ENCODE peak calls at places on chromosomes 1 and 21, in five cellular contexts. One of them, this sample, is unnamed.

GRCh38 chr21:15967661-15968060 is 237.9 kb downstream of the USP25 start:
- DNase-seq in psoas muscle: no peak
- DNase-seq in AG04449: no peak
- DNase-seq in esophagus squamous epithelium: no peak
- DNase-seq in heart left ventricle: no peak
- DNase-seq in this sample: no peak

GRCh38 chr1:246035060-246035531 is 472.0 kb downstream of the SMYD3 start:
- DNase-seq in AG04449: no peak
- DNase-seq in psoas muscle: no peak
- DNase-seq in esophagus squamous epithelium: no peak
- DNase-seq in heart left ventricle: no peak
- DNase-seq in this sample: no peak

GRCh38 chr1:32828341-32828740 is 10.9 kb downstream of the S100PBP start:
- DNase-seq in heart left ventricle: no peak
- DNase-seq in esophagus squamous epithelium: no peak
- DNase-seq in AG04449: no peak
- DNase-seq in psoas muscle: no peak
- DNase-seq in this sample: no peak

GRCh38 chr1:198699167-198700015 is 60.6 kb downstream of the PTPRC start:
- DNase-seq in esophagus squamous epithelium: no peak
- DNase-seq in AG04449: no peak
- DNase-seq in heart left ventricle: no peak
- DNase-seq in psoas muscle: peak; percentile 53
- DNase-seq in this sample: no peak

GRCh38 chr1:205306929-205307566 is 14.5 kb downstream of the NUAK2 start:
- DNase-seq in heart left ventricle: no peak
- DNase-seq in psoas muscle: no peak
- DNase-seq in esophagus squamous epithelium: no peak
- DNase-seq in AG04449: no peak
- DNase-seq in this sample: no peak

GRCh38 chr1:43547538-43548072 is 16.9 kb downstream of the PTPRF start:
- DNase-seq in psoas muscle: no peak
- DNase-seq in AG04449: no peak
- DNase-seq in heart left ventricle: no peak
- DNase-seq in esophagus squamous epithelium: no peak
- DNase-seq in this sample: no peak

GRCh38 chr1:104387716-104388508 is 638.2 kb downstream of the AMY1C start:
- DNase-seq in esophagus squamous epithelium: no peak
- DNase-seq in heart left ventricle: no peak
- DNase-seq in psoas muscle: no peak
- DNase-seq in AG04449: no peak
- DNase-seq in this sample: no peak

GRCh38 chr1:192603218-192603787 is 27.7 kb downstream of the RGS1 start:
- DNase-seq in esophagus squamous epithelium: no peak
- DNase-seq in AG04449: no peak
- DNase-seq in psoas muscle: no peak
- DNase-seq in heart left ventricle: no peak
- DNase-seq in this sample: no peak

GRCh38 chr1:37741130-37741529 is 23.8 kb downstream of the EPHA10 start:
- DNase-seq in heart left ventricle: no peak
- DNase-seq in psoas muscle: no peak
- DNase-seq in AG04449: no peak
- DNase-seq in esophagus squamous epithelium: no peak
- DNase-seq in this sample: no peak

GRCh38 chr21:36104306-36105300 is 30.3 kb upstream of the CBR3 start:
- DNase-seq in AG04449: no peak
- DNase-seq in psoas muscle: peak; percentile 72
- DNase-seq in esophagus squamous epithelium: no peak
- DNase-seq in heart left ventricle: no peak
- DNase-seq in this sample: no peak

GRCh38 chr1:74193908-74194307 is 4.1 kb downstream of the LRRIQ3 start:
- DNase-seq in esophagus squamous epithelium: no peak
- DNase-seq in AG04449: peak; percentile 16
- DNase-seq in psoas muscle: no peak
- DNase-seq in heart left ventricle: no peak
- DNase-seq in this sample: no peak

GRCh38 chr21:31952828-31953227 is 80.0 kb downstream of the HUNK start:
- DNase-seq in esophagus squamous epithelium: no peak
- DNase-seq in AG04449: no peak
- DNase-seq in psoas muscle: no peak
- DNase-seq in heart left ventricle: no peak
- DNase-seq in this sample: no peak

GRCh38 chr21:39788383-39788782 is 43.4 kb downstream of the IGSF5 start:
- DNase-seq in esophagus squamous epithelium: no peak
- DNase-seq in heart left ventricle: peak; percentile 77
- DNase-seq in psoas muscle: peak; percentile 67
- DNase-seq in AG04449: peak; percentile 5
- DNase-seq in this sample: no peak

GRCh38 chr1:185488673-185489311 is 171.7 kb upstream of the IVNS1ABP start:
- DNase-seq in psoas muscle: no peak
- DNase-seq in heart left ventricle: no peak
- DNase-seq in esophagus squamous epithelium: no peak
- DNase-seq in AG04449: no peak
- DNase-seq in this sample: no peak

GRCh38 chr1:179103999-179104398 is 22.1 kb downstream of the TOR3A start:
- DNase-seq in AG04449: no peak
- DNase-seq in esophagus squamous epithelium: no peak
- DNase-seq in heart left ventricle: no peak
- DNase-seq in psoas muscle: no peak
- DNase-seq in this sample: no peak

GRCh38 chr1:179107706-179108629 is 26.1 kb downstream of the TOR3A start:
- DNase-seq in heart left ventricle: no peak
- DNase-seq in esophagus squamous epithelium: no peak
- DNase-seq in AG04449: no peak
- DNase-seq in psoas muscle: no peak
- DNase-seq in this sample: no peak

GRCh38 chr1:179104851-179105250 is 23.0 kb downstream of the TOR3A start:
- DNase-seq in psoas muscle: no peak
- DNase-seq in AG04449: no peak
- DNase-seq in heart left ventricle: no peak
- DNase-seq in esophagus squamous epithelium: no peak
- DNase-seq in this sample: no peak

GRCh38 chr1:179108644-179109043 is 26.8 kb downstream of the TOR3A start:
- DNase-seq in esophagus squamous epithelium: no peak
- DNase-seq in heart left ventricle: no peak
- DNase-seq in AG04449: no peak
- DNase-seq in psoas muscle: no peak
- DNase-seq in this sample: no peak

GRCh38 chr1:179105393-179105792 is 23.5 kb downstream of the TOR3A start:
- DNase-seq in AG04449: no peak
- DNase-seq in heart left ventricle: no peak
- DNase-seq in esophagus squamous epithelium: no peak
- DNase-seq in psoas muscle: no peak
- DNase-seq in this sample: no peak
- TF ChIP-seq CTCF in AG04449: peak; percentile 32
- TF ChIP-seq CTCF in heart left ventricle: peak; percentile 22
- TF ChIP-seq CTCF in esophagus squamous epithelium: peak; percentile 67
- TF ChIP-seq CTCF in psoas muscle: no peak
- TF ChIP-seq CTCF in this sample: no peak

GRCh38 chr1:10152709-10153284 is 57.6 kb upstream of the KIF1B start:
- DNase-seq in AG04449: no peak
- DNase-seq in psoas muscle: no peak
- DNase-seq in heart left ventricle: peak; percentile 34
- DNase-seq in esophagus squamous epithelium: no peak
- DNase-seq in this sample: peak; percentile 50
- TF ChIP-seq CTCF in AG04449: peak; percentile 76
- TF ChIP-seq CTCF in psoas muscle: peak; percentile 39
- TF ChIP-seq CTCF in heart left ventricle: peak; percentile 54
- TF ChIP-seq CTCF in esophagus squamous epithelium: peak; percentile 78
- TF ChIP-seq CTCF in this sample: peak; percentile 73

DNA sequence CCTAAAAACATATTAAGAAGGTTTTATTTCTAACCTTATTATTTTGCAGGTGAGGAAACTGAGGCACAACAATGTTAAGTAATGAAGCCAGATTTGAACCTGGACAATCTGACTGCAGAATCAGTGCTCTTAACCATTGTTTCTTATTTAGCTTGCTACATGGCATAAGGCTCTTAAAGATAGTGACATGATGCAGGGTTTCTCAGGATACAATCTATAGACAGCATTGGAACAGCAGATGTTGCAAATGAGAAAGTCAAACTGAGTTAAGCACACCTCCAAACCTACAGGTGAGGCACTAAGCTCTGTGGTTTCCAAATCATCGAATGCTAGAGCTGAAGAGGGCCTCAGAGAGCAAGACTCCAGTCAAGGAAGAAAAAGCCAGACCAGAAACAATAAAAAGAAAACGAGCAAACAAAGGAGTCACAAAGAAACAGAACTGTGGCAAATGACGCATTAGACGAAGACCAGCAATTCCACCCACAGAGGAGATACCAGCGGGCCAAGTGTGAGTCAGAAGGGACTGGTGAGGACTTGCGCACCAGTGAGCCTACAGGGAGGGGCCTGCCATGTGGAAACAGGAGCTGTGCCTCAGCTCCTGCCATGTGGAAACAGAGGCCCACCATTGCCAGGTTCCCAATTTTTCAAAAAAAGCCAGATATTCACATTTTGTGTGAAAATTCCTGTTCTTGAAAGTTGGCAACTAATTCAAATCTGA is 14.4 kb downstream of the CD58 start:
- DNase-seq in AG04449: no peak
- DNase-seq in esophagus squamous epithelium: no peak
- DNase-seq in psoas muscle: no peak
- DNase-seq in heart left ventricle: peak; percentile 54
- DNase-seq in this sample: peak; percentile 94
- TF ChIP-seq CTCF in AG04449: no peak
- TF ChIP-seq CTCF in esophagus squamous epithelium: no peak
- TF ChIP-seq CTCF in psoas muscle: no peak
- TF ChIP-seq CTCF in heart left ventricle: no peak
- TF ChIP-seq CTCF in this sample: no peak

GRCh38 chr21:26965567-26966359 is 1.1 kb downstream of the ADAMTS5 start:
- DNase-seq in AG04449: no peak
- DNase-seq in heart left ventricle: peak; percentile 40
- DNase-seq in esophagus squamous epithelium: no peak
- DNase-seq in psoas muscle: peak; percentile 79
- DNase-seq in this sample: peak; percentile 42
- TF ChIP-seq CTCF in AG04449: peak; percentile 68
- TF ChIP-seq CTCF in heart left ventricle: peak; percentile 37
- TF ChIP-seq CTCF in esophagus squamous epithelium: no peak
- TF ChIP-seq CTCF in psoas muscle: peak; percentile 40
- TF ChIP-seq CTCF in this sample: peak; percentile 28

GRCh38 chr1:6171546-6172124 is 8.5 kb downstream of the CHD5 start:
- DNase-seq in AG04449: no peak
- DNase-seq in heart left ventricle: no peak
- DNase-seq in esophagus squamous epithelium: no peak
- DNase-seq in psoas muscle: no peak
- DNase-seq in this sample: peak; percentile 38
- TF ChIP-seq CTCF in AG04449: peak; percentile 54
- TF ChIP-seq CTCF in heart left ventricle: peak; percentile 20
- TF ChIP-seq CTCF in esophagus squamous epithelium: peak; percentile 15
- TF ChIP-seq CTCF in psoas muscle: no peak
- TF ChIP-seq CTCF in this sample: no peak

GRCh38 chr1:58986996-58987767 is 203.3 kb upstream of the JUN start:
- DNase-seq in AG04449: no peak
- DNase-seq in psoas muscle: no peak
- DNase-seq in heart left ventricle: no peak
- DNase-seq in esophagus squamous epithelium: no peak
- DNase-seq in this sample: no peak
- TF ChIP-seq CTCF in AG04449: no peak
- TF ChIP-seq CTCF in psoas muscle: no peak
- TF ChIP-seq CTCF in heart left ventricle: no peak
- TF ChIP-seq CTCF in esophagus squamous epithelium: no peak
- TF ChIP-seq CTCF in this sample: no peak

DNA sequence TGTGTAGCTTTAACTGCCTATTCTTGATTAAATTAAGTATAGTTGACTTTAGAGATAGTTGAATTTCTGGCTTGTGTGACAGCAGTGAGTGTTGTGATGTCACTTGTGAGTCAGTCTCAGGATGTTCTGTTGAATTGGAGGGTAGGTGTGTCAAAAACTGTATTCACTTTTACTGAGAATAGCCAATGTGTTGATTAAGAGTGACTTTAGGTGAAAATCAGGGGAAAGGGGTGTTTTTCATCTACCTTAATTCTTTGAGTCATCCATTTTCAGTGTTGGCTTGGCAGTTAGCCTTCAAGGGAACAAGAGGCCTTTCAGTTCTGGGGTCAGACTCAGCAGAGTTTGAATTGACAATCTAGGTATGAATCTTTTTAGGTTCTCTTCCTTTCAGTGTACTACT is 75.9 kb downstream of the CDC14A start:
- DNase-seq in psoas muscle: no peak
- DNase-seq in AG04449: no peak
- DNase-seq in esophagus squamous epithelium: no peak
- DNase-seq in heart left ventricle: no peak
- DNase-seq in this sample: no peak
- TF ChIP-seq CTCF in psoas muscle: no peak
- TF ChIP-seq CTCF in AG04449: no peak
- TF ChIP-seq CTCF in esophagus squamous epithelium: no peak
- TF ChIP-seq CTCF in heart left ventricle: no peak
- TF ChIP-seq CTCF in this sample: no peak

GRCh38 chr1:234322979-234323378 is 50.3 kb upstream of the COA6 start:
- DNase-seq in esophagus squamous epithelium: no peak
- DNase-seq in AG04449: no peak
- DNase-seq in psoas muscle: no peak
- DNase-seq in heart left ventricle: no peak
- DNase-seq in this sample: peak; percentile 77
- TF ChIP-seq CTCF in esophagus squamous epithelium: peak; percentile 19
- TF ChIP-seq CTCF in AG04449: peak; percentile 29
- TF ChIP-seq CTCF in psoas muscle: no peak
- TF ChIP-seq CTCF in heart left ventricle: peak; percentile 11
- TF ChIP-seq CTCF in this sample: peak; percentile 77

GRCh38 chr1:217393901-217394300 is 237.0 kb downstream of the GPATCH2 start:
- DNase-seq in heart left ventricle: no peak
- DNase-seq in psoas muscle: no peak
- DNase-seq in AG04449: no peak
- DNase-seq in esophagus squamous epithelium: no peak
- DNase-seq in this sample: no peak
- TF ChIP-seq CTCF in heart left ventricle: peak; percentile 14
- TF ChIP-seq CTCF in psoas muscle: no peak
- TF ChIP-seq CTCF in AG04449: no peak
- TF ChIP-seq CTCF in esophagus squamous epithelium: no peak
- TF ChIP-seq CTCF in this sample: no peak

This sample was measured in CD14-positive monocyte.